ENCODE peak calls at places on chromosomes 4 and X, in seven cellular contexts. A is AG08396; T is epithelial cell of prostate; X is cardiac muscle cell; D is mammary epithelial cell; W is NCI-H2081; C is stimulated activated CD8-positive, alpha-beta memory T cell treated with anti-CD3 and anti-CD28 coated beads, Interleukin-2, amount 100 ng/mL, for 48 hours. Y is an unnamed sample.
A peak's percentile ranks its signal among the peaks of the same experiment; 100 is the strongest.

GRCh38 chr4:134777626-134778025 is 576.0 kb upstream of the PABPC4L start:
- DNase-seq in C (no peak), W (peak; percentile 46), A (no peak), X (peak; percentile 49), T (no peak), D (no peak), Y (no peak)

GRCh38 chrX:8323356-8323755 is 141.3 kb upstream of the VCX3B start:
- DNase-seq in T (no peak), D (no peak), X (no peak), C (no peak), W (no peak), A (no peak), Y (no peak)

GRCh38 chrX:69324851-69325250 is 159.6 kb upstream of the PJA1 start:
- DNase-seq in X (peak; percentile 44), T (no peak), A (no peak), W (no peak), D (no peak), C (no peak), Y (no peak)

GRCh38 chr4:28006021-28006420 is 1145.4 kb downstream of the STIM2 start:
- DNase-seq in T (no peak), D (no peak), X (no peak), A (no peak), W (no peak), C (no peak), Y (no peak)

GRCh38 chr4:2893772-2894171 is 50.1 kb downstream of the ADD1 start:
- DNase-seq in X (no peak), T (no peak), D (no peak), C (no peak), W (no peak), A (no peak), Y (no peak)

GRCh38 chrX:37420756-37421155 is 71.6 kb downstream of the PRRG1 start:
- DNase-seq in A (no peak), D (no peak), X (no peak), W (no peak), T (no peak), C (no peak), Y (no peak)

GRCh38 chrX:153766098-153766817 is 2.2 kb downstream of the PLXNB3 start:
- DNase-seq in C (peak; percentile 36), A (peak; percentile 86), X (peak; percentile 13), D (peak; percentile 65), T (no peak), W (no peak), Y (peak; percentile 18)

GRCh38 chr4:676871-677235 is 2.5 kb downstream of the MYL5 start:
- DNase-seq in D (no peak), C (no peak), A (no peak), X (no peak), W (no peak), T (no peak), Y (no peak)

GRCh38 chr4:173217727-173218126 is 49.1 kb downstream of the GALNT7 start:
- DNase-seq in D (peak; percentile 58), A (no peak), W (no peak), X (no peak), T (no peak), C (no peak), Y (no peak)

GRCh38 chrX:115582871-115583729 is 22.1 kb downstream of the PLS3 start:
- DNase-seq in T (no peak), C (no peak), A (no peak), D (peak; percentile 43), X (peak; percentile 36), W (no peak), Y (peak; percentile 64)

GRCh38 chr4:125316781-125317525 is 2.2 kb downstream of the FAT4 start:
- DNase-seq in C (no peak), T (no peak), D (peak; percentile 22), X (peak; percentile 41), W (no peak), A (peak; percentile 39), Y (no peak)

GRCh38 chrX:97326456-97326855 is 442.7 kb downstream of the RPA4 start:
- DNase-seq in A (no peak), C (no peak), X (no peak), D (no peak), W (no peak), T (no peak), Y (no peak)

GRCh38 chr4:136001791-136002190 is 1530.5 kb downstream of the PCDH18 start:
- DNase-seq in W (no peak), X (no peak), D (no peak), T (no peak), C (no peak), A (no peak), Y (no peak)

GRCh38 chr4:88725986-88726385 is 28.4 kb upstream of the NAP1L5 start:
- DNase-seq in T (no peak), A (no peak), C (no peak), X (no peak), W (no peak), D (no peak), Y (no peak)

GRCh38 chr4:4766570-4766969 is 92.9 kb upstream of the MSX1 start:
- DNase-seq in A (no peak), T (no peak), C (no peak), X (no peak), D (no peak), W (no peak), Y (no peak)